ENCODE peak calls at places on chromosome 3, in five cellular contexts. One of them, this sample, is unnamed.

GRCh38 chr3:149971403-149972075 is 844 bp upstream of the PFN2 start:
- DNase-seq in suprapubic skin: peak; percentile 81
- DNase-seq in pancreas: peak; percentile 79
- DNase-seq in choroid plexus epithelial cell: peak; percentile 65
- DNase-seq in NT2/D1: peak; percentile 52
- DNase-seq in this sample: peak; percentile 75

GRCh38 chr3:104388624-104389023 is 978.1 kb upstream of the ALCAM start:
- DNase-seq in NT2/D1: no peak
- DNase-seq in suprapubic skin: no peak
- DNase-seq in pancreas: no peak
- DNase-seq in choroid plexus epithelial cell: peak; percentile 86
- DNase-seq in this sample: peak; percentile 16

GRCh38 chr3:47016934-47017435 is 37.5 kb downstream of the NBEAL2 start:
- DNase-seq in choroid plexus epithelial cell: peak; percentile 83
- DNase-seq in NT2/D1: no peak
- DNase-seq in pancreas: no peak
- DNase-seq in suprapubic skin: no peak
- DNase-seq in this sample: peak; percentile 18

GRCh38 chr3:52238761-52239701 is at the start of gene TWF2:
- DNase-seq in choroid plexus epithelial cell: peak; percentile 81
- DNase-seq in pancreas: peak; percentile 87
- DNase-seq in NT2/D1: peak; percentile 63
- DNase-seq in suprapubic skin: no peak
- DNase-seq in this sample: peak; percentile 82

GRCh38 chr3:141115752-141116541 is 64.8 kb downstream of the SPSB4 start:
- DNase-seq in NT2/D1: no peak
- DNase-seq in choroid plexus epithelial cell: peak; percentile 16
- DNase-seq in pancreas: no peak
- DNase-seq in suprapubic skin: peak; percentile 58
- DNase-seq in this sample: no peak

GRCh38 chr3:16884084-16884747 is 539 bp upstream of the PLCL2 start:
- DNase-seq in NT2/D1: peak; percentile 73
- DNase-seq in pancreas: peak; percentile 84
- DNase-seq in suprapubic skin: peak; percentile 81
- DNase-seq in choroid plexus epithelial cell: peak; percentile 58
- DNase-seq in this sample: peak; percentile 55

GRCh38 chr3:159923961-159924360 is 64.7 kb upstream of the IL12A start:
- DNase-seq in choroid plexus epithelial cell: peak; percentile 34
- DNase-seq in pancreas: no peak
- DNase-seq in NT2/D1: no peak
- DNase-seq in suprapubic skin: no peak
- DNase-seq in this sample: no peak

GRCh38 chr3:60185161-60185560 is 1066.1 kb downstream of the FHIT start:
- DNase-seq in pancreas: no peak
- DNase-seq in NT2/D1: no peak
- DNase-seq in choroid plexus epithelial cell: no peak
- DNase-seq in suprapubic skin: no peak
- DNase-seq in this sample: no peak

GRCh38 chr3:152148579-152148978 is 120.2 kb upstream of the MBNL1 start:
- DNase-seq in choroid plexus epithelial cell: no peak
- DNase-seq in NT2/D1: no peak
- DNase-seq in pancreas: no peak
- DNase-seq in suprapubic skin: no peak
- DNase-seq in this sample: no peak

GRCh38 chr3:69197922-69198540 is 75.6 kb upstream of the LMOD3 start:
- DNase-seq in pancreas: no peak
- DNase-seq in choroid plexus epithelial cell: no peak
- DNase-seq in suprapubic skin: no peak
- DNase-seq in NT2/D1: no peak
- DNase-seq in this sample: no peak

GRCh38 chr3:40637891-40638290 is 113.1 kb downstream of the ZNF621 start:
- DNase-seq in choroid plexus epithelial cell: no peak
- DNase-seq in pancreas: no peak
- DNase-seq in suprapubic skin: no peak
- DNase-seq in NT2/D1: no peak
- DNase-seq in this sample: no peak

GRCh38 chr3:42366550-42366949 is 43.9 kb downstream of the LYZL4 start:
- DNase-seq in pancreas: no peak
- DNase-seq in suprapubic skin: peak; percentile 21
- DNase-seq in NT2/D1: peak; percentile 15
- DNase-seq in choroid plexus epithelial cell: no peak
- DNase-seq in this sample: no peak
- H3K4me3 ChIP-seq in pancreas: no peak overlapping the region
- H3K4me3 ChIP-seq in suprapubic skin: no peak overlapping the region
- H3K4me3 ChIP-seq in NT2/D1: no peak overlapping the region
- H3K4me3 ChIP-seq in choroid plexus epithelial cell: no peak overlapping the region
- H3K4me3 ChIP-seq in this sample: no peak overlapping the region

DNA sequence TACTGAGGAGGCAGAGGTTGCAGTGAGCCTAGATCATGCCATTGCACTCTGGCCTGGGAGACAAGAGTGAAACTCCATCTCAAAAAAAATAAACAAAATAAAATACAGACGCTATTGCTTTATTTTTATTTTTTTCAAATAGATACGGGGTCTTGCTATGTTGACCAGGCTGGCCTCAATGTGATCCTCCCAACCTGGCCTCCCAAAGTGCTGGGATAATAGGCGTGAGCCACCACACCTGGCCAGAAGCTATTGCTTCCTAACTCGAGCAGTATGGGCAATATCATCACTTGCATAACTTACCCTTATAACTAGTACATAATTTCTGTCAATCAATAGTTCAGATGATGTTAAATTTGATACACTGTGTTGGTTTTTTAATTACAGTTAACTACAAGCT is 3.0 kb downstream of the ARF4 start:
- DNase-seq in choroid plexus epithelial cell: no peak
- DNase-seq in pancreas: no peak
- DNase-seq in suprapubic skin: no peak
- DNase-seq in NT2/D1: no peak
- DNase-seq in this sample: no peak
- H3K4me3 ChIP-seq in choroid plexus epithelial cell: peak overlapping the region; percentile 99
- H3K4me3 ChIP-seq in pancreas: peak overlapping the region; percentile 96
- H3K4me3 ChIP-seq in suprapubic skin: peak overlapping the region; percentile 86
- H3K4me3 ChIP-seq in NT2/D1: no peak overlapping the region
- H3K4me3 ChIP-seq in this sample: no peak overlapping the region

DNA sequence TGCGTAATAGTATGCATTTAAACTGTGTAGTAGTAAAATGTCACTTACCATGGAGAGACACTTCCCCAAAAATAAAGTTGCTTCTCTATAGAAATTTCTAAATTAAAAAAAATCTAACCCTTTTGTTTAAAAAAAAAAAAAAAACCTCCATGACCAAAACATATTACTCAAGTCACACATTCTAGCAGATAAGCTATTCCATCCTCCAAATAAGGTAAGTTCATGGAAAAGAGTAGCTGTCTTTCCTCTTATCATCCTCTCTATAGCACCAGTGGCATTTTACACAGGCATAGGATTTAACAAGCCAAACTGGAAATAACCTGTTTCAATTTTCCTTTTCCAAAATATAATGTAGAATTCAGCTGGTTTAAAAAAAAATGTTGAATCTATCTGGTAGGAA is 57.4 kb downstream of the LRRFIP2 start:
- DNase-seq in NT2/D1: no peak
- DNase-seq in pancreas: no peak
- DNase-seq in suprapubic skin: no peak
- DNase-seq in choroid plexus epithelial cell: no peak
- DNase-seq in this sample: no peak
- H3K4me3 ChIP-seq in NT2/D1: no peak overlapping the region
- H3K4me3 ChIP-seq in pancreas: no peak overlapping the region
- H3K4me3 ChIP-seq in suprapubic skin: no peak overlapping the region
- H3K4me3 ChIP-seq in choroid plexus epithelial cell: no peak overlapping the region
- H3K4me3 ChIP-seq in this sample: no peak overlapping the region

DNA sequence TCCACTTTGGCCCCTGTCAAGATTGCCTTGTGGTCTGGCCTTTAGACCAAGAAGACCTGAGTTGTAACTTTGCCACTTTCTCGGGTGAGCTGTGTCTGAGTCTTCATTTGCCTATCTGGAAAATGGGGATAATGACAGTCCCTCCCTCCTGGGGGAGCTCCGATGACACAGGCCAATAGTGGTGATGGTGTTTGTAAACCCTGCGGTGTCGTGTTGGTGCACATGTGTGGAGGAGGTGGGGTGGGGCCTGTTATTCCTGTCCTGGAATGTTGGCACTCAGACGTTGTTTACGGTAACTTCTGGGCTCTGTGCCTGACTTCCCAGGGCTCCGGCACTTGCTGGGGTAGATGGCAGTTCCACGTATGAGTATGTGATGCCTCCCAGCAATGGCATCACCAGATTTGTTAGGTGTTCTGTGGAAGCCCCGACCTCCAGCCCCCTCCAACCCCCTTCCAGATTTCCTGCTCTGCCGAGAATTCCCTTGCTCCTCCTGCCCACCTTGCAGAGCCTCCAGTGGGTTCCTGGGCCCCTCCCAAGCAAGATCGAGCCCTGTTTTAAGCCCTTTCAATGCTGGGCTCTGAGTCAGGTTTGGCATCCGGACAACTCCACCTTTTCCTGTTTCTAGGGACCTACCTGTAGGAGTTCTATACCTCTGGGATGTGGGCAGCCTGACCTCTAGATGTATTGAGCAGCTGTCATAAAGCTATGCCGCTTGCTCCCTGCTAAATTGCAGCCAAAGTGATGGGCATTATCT is 31.4 kb downstream of the HRH1 start:
- DNase-seq in suprapubic skin: peak; percentile 85
- DNase-seq in pancreas: no peak
- DNase-seq in choroid plexus epithelial cell: peak; percentile 88
- DNase-seq in NT2/D1: no peak
- DNase-seq in this sample: peak; percentile 97
- H3K4me3 ChIP-seq in suprapubic skin: no peak overlapping the region
- H3K4me3 ChIP-seq in pancreas: no peak overlapping the region
- H3K4me3 ChIP-seq in choroid plexus epithelial cell: no peak overlapping the region
- H3K4me3 ChIP-seq in NT2/D1: no peak overlapping the region
- H3K4me3 ChIP-seq in this sample: no peak overlapping the region

GRCh38 chr3:145963111-145963510 is 197.9 kb downstream of the PLOD2 start:
- DNase-seq in suprapubic skin: no peak
- DNase-seq in pancreas: no peak
- DNase-seq in NT2/D1: no peak
- DNase-seq in choroid plexus epithelial cell: no peak
- DNase-seq in this sample: no peak

GRCh38 chr3:145959457-145960088 is 201.4 kb downstream of the PLOD2 start:
- DNase-seq in choroid plexus epithelial cell: no peak
- DNase-seq in pancreas: no peak
- DNase-seq in suprapubic skin: no peak
- DNase-seq in NT2/D1: no peak
- DNase-seq in this sample: no peak
- H3K4me3 ChIP-seq in choroid plexus epithelial cell: no peak overlapping the region
- H3K4me3 ChIP-seq in pancreas: no peak overlapping the region
- H3K4me3 ChIP-seq in suprapubic skin: no peak overlapping the region
- H3K4me3 ChIP-seq in NT2/D1: no peak overlapping the region
- H3K4me3 ChIP-seq in this sample: no peak overlapping the region

GRCh38 chr3:76949033-76949432 is 90.9 kb upstream of the ROBO2 start:
- DNase-seq in suprapubic skin: no peak
- DNase-seq in pancreas: no peak
- DNase-seq in choroid plexus epithelial cell: no peak
- DNase-seq in NT2/D1: no peak
- DNase-seq in this sample: no peak
- H3K4me3 ChIP-seq in suprapubic skin: no peak overlapping the region
- H3K4me3 ChIP-seq in pancreas: no peak overlapping the region
- H3K4me3 ChIP-seq in choroid plexus epithelial cell: no peak overlapping the region
- H3K4me3 ChIP-seq in NT2/D1: no peak overlapping the region
- H3K4me3 ChIP-seq in this sample: no peak overlapping the region

GRCh38 chr3:195893121-195893449 is 15.3 kb downstream of the TNK2 start:
- DNase-seq in choroid plexus epithelial cell: no peak
- DNase-seq in pancreas: peak; percentile 88
- DNase-seq in suprapubic skin: no peak
- DNase-seq in NT2/D1: no peak
- DNase-seq in this sample: no peak

GRCh38 chr3:195892355-195893120 is 15.8 kb downstream of the TNK2 start:
- DNase-seq in NT2/D1: no peak
- DNase-seq in choroid plexus epithelial cell: peak; percentile 56
- DNase-seq in pancreas: peak; percentile 82
- DNase-seq in suprapubic skin: no peak
- DNase-seq in this sample: peak; percentile 64

GRCh38 chr3:195893516-195893915 is 14.8 kb downstream of the TNK2 start:
- DNase-seq in suprapubic skin: no peak
- DNase-seq in NT2/D1: no peak
- DNase-seq in pancreas: peak; percentile 58
- DNase-seq in choroid plexus epithelial cell: no peak
- DNase-seq in this sample: no peak

GRCh38 chr3:195891431-195892104 is 16.8 kb downstream of the TNK2 start:
- DNase-seq in suprapubic skin: no peak
- DNase-seq in choroid plexus epithelial cell: no peak
- DNase-seq in NT2/D1: no peak
- DNase-seq in pancreas: peak; percentile 67
- DNase-seq in this sample: no peak

DNA sequence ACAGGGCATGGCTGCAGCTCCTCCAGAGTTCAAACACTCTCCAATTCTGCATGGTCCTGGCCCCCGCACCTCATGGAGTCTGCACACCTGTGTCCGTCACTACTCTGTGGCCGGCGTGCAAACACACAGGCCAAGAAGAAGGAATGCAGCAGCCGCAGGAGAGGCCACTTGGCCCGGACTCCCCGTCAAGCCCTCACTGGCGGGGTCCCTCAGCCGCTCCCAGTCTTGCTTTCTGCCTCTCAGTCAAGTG is 16.3 kb downstream of the TNK2 start:
- DNase-seq in pancreas: no peak
- DNase-seq in suprapubic skin: no peak
- DNase-seq in NT2/D1: no peak
- DNase-seq in choroid plexus epithelial cell: no peak
- DNase-seq in this sample: no peak
- H3K4me3 ChIP-seq in pancreas: no peak overlapping the region
- H3K4me3 ChIP-seq in suprapubic skin: peak overlapping the region; percentile 29
- H3K4me3 ChIP-seq in NT2/D1: no peak overlapping the region
- H3K4me3 ChIP-seq in choroid plexus epithelial cell: peak overlapping the region; percentile 34
- H3K4me3 ChIP-seq in this sample: no peak overlapping the region

DNA sequence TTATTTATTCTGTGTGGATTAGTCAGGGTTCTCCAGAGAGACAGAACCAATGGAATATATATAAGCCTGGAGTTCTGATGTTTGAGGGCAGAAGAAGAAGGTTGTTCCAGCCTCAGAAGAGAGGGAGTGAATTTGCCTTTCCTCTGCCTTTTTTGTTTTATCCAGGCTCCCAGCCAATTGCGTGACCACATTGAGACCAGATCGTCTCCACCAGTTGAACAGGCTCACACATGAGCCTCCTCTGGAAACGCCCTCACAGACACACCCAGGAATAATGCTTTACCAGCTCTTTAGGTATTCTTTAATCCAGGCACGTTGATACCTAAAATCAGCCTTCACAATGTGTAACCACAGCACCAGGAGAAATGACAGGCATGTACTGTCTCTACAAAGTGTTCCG is 923.1 kb downstream of the TBL1XR1 start:
- DNase-seq in pancreas: no peak
- DNase-seq in choroid plexus epithelial cell: no peak
- DNase-seq in NT2/D1: no peak
- DNase-seq in suprapubic skin: no peak
- DNase-seq in this sample: no peak
- H3K4me3 ChIP-seq in pancreas: no peak overlapping the region
- H3K4me3 ChIP-seq in choroid plexus epithelial cell: no peak overlapping the region
- H3K4me3 ChIP-seq in NT2/D1: no peak overlapping the region
- H3K4me3 ChIP-seq in suprapubic skin: no peak overlapping the region
- H3K4me3 ChIP-seq in this sample: no peak overlapping the region

DNA sequence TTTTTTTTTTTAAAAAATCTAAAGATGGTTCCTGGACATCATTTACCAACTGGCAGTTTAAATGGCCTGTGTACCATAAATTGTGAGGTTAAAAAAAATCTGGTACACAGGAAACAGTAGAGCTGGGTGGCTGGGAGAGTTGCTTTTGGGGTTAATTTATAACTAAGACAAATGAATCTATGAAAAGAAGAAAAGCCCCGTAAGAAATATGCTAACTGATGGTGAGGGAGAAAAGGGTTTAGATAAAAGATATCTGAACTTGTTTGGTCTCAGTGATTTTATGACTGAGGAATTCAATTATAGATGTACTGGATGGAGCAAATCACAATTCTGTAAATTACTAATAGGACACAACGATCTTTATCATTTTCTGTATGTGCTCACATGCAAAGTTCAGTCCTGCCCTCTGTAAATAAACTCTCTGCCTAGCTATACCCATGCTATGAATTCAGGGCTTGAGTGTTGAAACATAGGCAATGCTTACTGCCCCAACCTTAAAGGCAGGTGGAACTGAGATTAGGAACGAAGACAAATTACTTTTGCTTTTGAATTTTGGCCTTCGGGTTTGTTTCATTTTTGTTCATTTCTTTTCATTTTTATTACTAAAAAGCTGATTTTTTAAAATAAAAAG is 28.0 kb downstream of the PPARG start:
- DNase-seq in choroid plexus epithelial cell: no peak
- DNase-seq in NT2/D1: no peak
- DNase-seq in pancreas: no peak
- DNase-seq in suprapubic skin: no peak
- DNase-seq in this sample: no peak
- H3K4me3 ChIP-seq in choroid plexus epithelial cell: no peak overlapping the region
- H3K4me3 ChIP-seq in NT2/D1: no peak overlapping the region
- H3K4me3 ChIP-seq in pancreas: no peak overlapping the region
- H3K4me3 ChIP-seq in suprapubic skin: no peak overlapping the region
- H3K4me3 ChIP-seq in this sample: no peak overlapping the region

This sample was measured in endothelial cell of umbilical vein.